ENCODE peak calls at places on chromosomes 16 and 17, in five cellular contexts. One of them, this sample, is unnamed.

GRCh38 chr16:19601083-19601976 is 45.8 kb downstream of the VPS35L start:
- DNase-seq in NCI-H774: peak; percentile 11
- DNase-seq in progenitor cell of endocrine pancreas: no peak
- DNase-seq in thyroid gland: peak; percentile 38
- DNase-seq in HAP-1: peak; percentile 20
- DNase-seq in this sample: no peak

GRCh38 chr16:46975908-46976470 is 2.5 kb upstream of the DNAJA2 start:
- DNase-seq in NCI-H774: no peak
- DNase-seq in progenitor cell of endocrine pancreas: no peak
- DNase-seq in thyroid gland: no peak
- DNase-seq in HAP-1: no peak
- DNase-seq in this sample: no peak

GRCh38 chr17:71511266-71511995 is 609.4 kb upstream of the SOX9 start:
- DNase-seq in NCI-H774: no peak
- DNase-seq in progenitor cell of endocrine pancreas: no peak
- DNase-seq in thyroid gland: no peak
- DNase-seq in HAP-1: no peak
- DNase-seq in this sample: no peak

GRCh38 chr16:16877061-16877460 is 498.1 kb downstream of the NPIPA7 start:
- DNase-seq in NCI-H774: no peak
- DNase-seq in progenitor cell of endocrine pancreas: no peak
- DNase-seq in thyroid gland: no peak
- DNase-seq in HAP-1: no peak
- DNase-seq in this sample: peak; percentile 17

GRCh38 chr16:2473999-2474876 is 689 bp upstream of the TBC1D24 start:
- DNase-seq in NCI-H774: no peak
- DNase-seq in progenitor cell of endocrine pancreas: no peak
- DNase-seq in thyroid gland: peak; percentile 56
- DNase-seq in HAP-1: peak; percentile 22
- DNase-seq in this sample: no peak

GRCh38 chr17:2138768-2139167 is 83.9 kb downstream of the HIC1 start:
- DNase-seq in NCI-H774: no peak
- DNase-seq in progenitor cell of endocrine pancreas: no peak
- DNase-seq in thyroid gland: peak; percentile 72
- DNase-seq in HAP-1: no peak
- DNase-seq in this sample: no peak

GRCh38 chr16:70522216-70523000 is 946 bp downstream of the COG4 start:
- DNase-seq in NCI-H774: no peak
- DNase-seq in progenitor cell of endocrine pancreas: no peak
- DNase-seq in thyroid gland: no peak
- DNase-seq in HAP-1: no peak
- DNase-seq in this sample: no peak

GRCh38 chr17:7842380-7842949 is 8.4 kb downstream of the KDM6B start:
- DNase-seq in NCI-H774: peak; percentile 38
- DNase-seq in progenitor cell of endocrine pancreas: no peak
- DNase-seq in thyroid gland: peak; percentile 73
- DNase-seq in HAP-1: no peak
- DNase-seq in this sample: peak; percentile 94

GRCh38 chr17:81865733-81866439 is 5.3 kb downstream of the ARHGDIA start:
- DNase-seq in NCI-H774: no peak
- DNase-seq in progenitor cell of endocrine pancreas: no peak
- DNase-seq in thyroid gland: peak; percentile 68
- DNase-seq in HAP-1: no peak
- DNase-seq in this sample: no peak

GRCh38 chr17:59347975-59348391 is 16.5 kb downstream of the YPEL2 start:
- DNase-seq in NCI-H774: no peak
- DNase-seq in progenitor cell of endocrine pancreas: no peak
- DNase-seq in thyroid gland: peak; percentile 59
- DNase-seq in HAP-1: no peak
- DNase-seq in this sample: no peak

GRCh38 chr17:57379237-57380054 is 123.1 kb downstream of the MSI2 start:
- DNase-seq in NCI-H774: no peak
- DNase-seq in progenitor cell of endocrine pancreas: no peak
- DNase-seq in thyroid gland: no peak
- DNase-seq in HAP-1: peak; percentile 54
- DNase-seq in this sample: no peak

GRCh38 chr16:4288148-4288921 is 15.5 kb upstream of the TFAP4 start:
- DNase-seq in NCI-H774: peak; percentile 62
- DNase-seq in progenitor cell of endocrine pancreas: peak; percentile 74
- DNase-seq in thyroid gland: peak; percentile 75
- DNase-seq in HAP-1: peak; percentile 40
- DNase-seq in this sample: no peak

GRCh38 chr16:14502932-14503741 is 126.9 kb downstream of the PARN start:
- DNase-seq in NCI-H774: no peak
- DNase-seq in progenitor cell of endocrine pancreas: no peak
- DNase-seq in thyroid gland: no peak
- DNase-seq in HAP-1: no peak
- DNase-seq in this sample: peak; percentile 55

GRCh38 chr17:83202002-83203000 is 122.9 kb downstream of the METRNL start:
- DNase-seq in NCI-H774: no peak
- DNase-seq in progenitor cell of endocrine pancreas: no peak
- DNase-seq in thyroid gland: no peak
- DNase-seq in HAP-1: no peak
- DNase-seq in this sample: no peak

GRCh38 chr16:30377050-30377811 is 2.6 kb downstream of the MYL11 start:
- DNase-seq in NCI-H774: no peak
- DNase-seq in progenitor cell of endocrine pancreas: peak; percentile 76
- DNase-seq in thyroid gland: peak; percentile 95
- DNase-seq in HAP-1: no peak
- DNase-seq in this sample: no peak

GRCh38 chr17:37698856-37699255 is 46.0 kb downstream of the HNF1B start:
- DNase-seq in NCI-H774: no peak
- DNase-seq in progenitor cell of endocrine pancreas: no peak
- DNase-seq in thyroid gland: no peak
- DNase-seq in HAP-1: no peak
- DNase-seq in this sample: no peak

GRCh38 chr16:48125888-48126287 is 29.9 kb downstream of the ABCC12 start:
- DNase-seq in NCI-H774: no peak
- DNase-seq in progenitor cell of endocrine pancreas: no peak
- DNase-seq in thyroid gland: no peak
- DNase-seq in HAP-1: no peak
- DNase-seq in this sample: no peak

This sample was measured in esophagus muscularis mucosa.